ENCODE peak calls at places on chromosome 19, in ten cellular contexts. X is HFF-Myc; Z is AG04450; A is NCI-H2081; Y is stimulated activated CD8-positive, alpha-beta memory T cell treated with anti-CD3 and anti-CD28 coated beads, Interleukin-4, amount 100 ng/mL, for 24 hours; O is activated T-helper 1 cell treated with Interleukin-2 at 50 U/mL for 16 hours; E is fibroblast of pulmonary artery; R is adrenal gland; D is GM23338; B is EL. M is an unnamed sample.
A peak's percentile ranks its signal among the peaks of the same experiment; 100 is the strongest.

GRCh38 chr19:28864577-28865042 is 348.3 kb downstream of the UQCRFS1 start:
- DNase-seq in E (peak; percentile 34), O (no peak), D (no peak), X (no peak), Z (no peak), A (no peak), R (peak; percentile 84), Y (no peak), B (no peak), M (no peak)

GRCh38 chr19:18284710-18285430 is 3.4 kb upstream of the JUND start:
- DNase-seq in B (no peak), E (no peak), X (no peak), Z (no peak), O (no peak), D (no peak), Y (no peak), A (no peak), R (no peak), M (no peak)

GRCh38 chr19:18282021-18282787 is 782 bp upstream of the JUND start:
- DNase-seq in A (no peak), D (no peak), Y (no peak), B (no peak), O (no peak), R (peak; percentile 83), E (no peak), Z (peak; percentile 69), X (no peak), M (no peak)

GRCh38 chr19:19461671-19462622 is 53.4 kb downstream of the TSSK6 start:
- DNase-seq in D (peak; percentile 90), Z (no peak), R (peak; percentile 93), A (peak; percentile 25), E (peak; percentile 59), O (no peak), Y (no peak), X (no peak), B (no peak), M (peak; percentile 40)

GRCh38 chr19:28882818-28883217 is 330.1 kb downstream of the UQCRFS1 start:
- DNase-seq in Y (no peak), R (no peak), X (no peak), O (no peak), E (no peak), D (no peak), B (no peak), Z (no peak), A (no peak), M (no peak)

GRCh38 chr19:43596842-43597461 is 557 bp downstream of the ZNF576 start:
- DNase-seq in R (no peak), Y (no peak), Z (no peak), O (no peak), X (no peak), D (no peak), B (peak; percentile 21), A (no peak), E (no peak), M (no peak)

GRCh38 chr19:49553451-49554271 is 25.9 kb downstream of the RCN3 start:
- DNase-seq in O (no peak), Y (no peak), B (peak; percentile 70), E (peak; percentile 53), A (no peak), R (no peak), Z (no peak), X (no peak), D (no peak), M (no peak)

GRCh38 chr19:16619456-16619855 is 8.5 kb downstream of the MED26 start:
- DNase-seq in Z (no peak), A (no peak), Y (no peak), R (no peak), X (no peak), O (no peak), B (no peak), D (no peak), E (no peak), M (no peak)

GRCh38 chr19:28885965-28886364 is 327.0 kb downstream of the UQCRFS1 start:
- DNase-seq in A (no peak), Z (no peak), Y (no peak), B (no peak), E (no peak), R (no peak), O (no peak), X (no peak), D (no peak), M (no peak)

GRCh38 chr19:31235806-31236205 is 113.4 kb downstream of the TSHZ3 start:
- DNase-seq in X (no peak), D (no peak), R (no peak), E (no peak), A (no peak), O (no peak), B (no peak), Z (no peak), Y (no peak), M (no peak)

GRCh38 chr19:39842693-39843435 is 3.3 kb downstream of the FBL start:
- DNase-seq in R (no peak), E (no peak), O (no peak), X (no peak), A (no peak), Z (no peak), Y (no peak), B (no peak), D (no peak), M (no peak)

GRCh38 chr19:13689050-13689449 is 75.3 kb upstream of the MRI1 start:
- DNase-seq in A (no peak), B (peak; percentile 30), R (no peak), Y (no peak), O (no peak), E (peak; percentile 29), D (peak; percentile 86), Z (no peak), X (no peak), M (no peak)

GRCh38 chr19:2695288-2695866 is 7.1 kb downstream of the GNG7 start:
- DNase-seq in E (no peak), A (no peak), D (no peak), Z (no peak), O (no peak), X (no peak), R (peak; percentile 67), Y (no peak), B (no peak), M (no peak)